ENCODE peak calls at places on chromosomes 11 and 22, in seven cellular contexts. G is MM.1S, Q is neural progenitor cell, F is GM23248, Z is PC-3, J is HCT116, N is GM23338. C is an unnamed sample.

GRCh38 chr22:43126506-43127165 is 16.1 kb downstream of the BIK start:
- DNase-seq in Q (no peak), N (no peak), F (peak; percentile 83), G (no peak), Z (peak; percentile 88), J (peak; percentile 82), C (peak; percentile 88)

GRCh38 chr11:71485466-71485865 is 32.5 kb downstream of the NADSYN1 start:
- DNase-seq in F (no peak), Q (no peak), G (no peak), J (no peak), N (no peak), Z (no peak), C (no peak)

GRCh38 chr11:134644489-134645456 is 232.7 kb upstream of the B3GAT1 start:
- DNase-seq in Z (no peak), G (no peak), N (no peak), J (no peak), Q (peak; percentile 15), F (no peak), C (no peak)

GRCh38 chr11:87280143-87280542 is 242.4 kb downstream of the TMEM135 start:
- DNase-seq in Z (no peak), Q (no peak), G (no peak), N (no peak), F (no peak), J (no peak), C (no peak)

GRCh38 chr22:29071261-29072045 is 1.4 kb upstream of the KREMEN1 start:
- DNase-seq in G (peak; percentile 79), F (peak; percentile 61), J (no peak), Z (peak; percentile 20), N (peak; percentile 91), Q (peak; percentile 86), C (peak; percentile 82)

GRCh38 chr11:1546536-1547466 is 25.3 kb downstream of the DUSP8 start:
- DNase-seq in F (peak; percentile 72), G (peak; percentile 33), Z (peak; percentile 60), Q (peak; percentile 87), J (no peak), N (peak; percentile 89), C (peak; percentile 86)

GRCh38 chr11:105673089-105673488 is 63.2 kb downstream of the GRIA4 start:
- DNase-seq in J (no peak), Q (peak; percentile 87), N (peak; percentile 90), F (peak; percentile 66), Z (peak; percentile 77), G (peak; percentile 66), C (peak; percentile 84)

GRCh38 chr11:95398437-95399112 is 167.6 kb upstream of the SESN3 start:
- DNase-seq in F (no peak), N (no peak), Z (no peak), G (no peak), Q (no peak), J (no peak), C (no peak)

GRCh38 chr11:76671626-76672309 is 1.2 kb upstream of the LRRC32 start:
- DNase-seq in G (no peak), Q (no peak), F (no peak), Z (no peak), J (no peak), N (no peak), C (no peak)

GRCh38 chr11:25423436-25424184 is 908.3 kb upstream of the ANO3 start:
- DNase-seq in G (no peak), Q (no peak), F (peak; percentile 2), N (peak; percentile 2), Z (peak; percentile 41), J (no peak), C (no peak)

GRCh38 chr22:19857382-19857781 is 2.7 kb upstream of the GNB1L start:
- DNase-seq in G (no peak), N (no peak), Z (no peak), F (no peak), J (no peak), Q (no peak), C (no peak)

GRCh38 chr11:106594751-106595351 is 423.4 kb downstream of the GUCY1A2 start:
- DNase-seq in G (peak; percentile 57), N (peak; percentile 52), Z (peak; percentile 73), F (no peak), J (no peak), Q (no peak), C (no peak)

GRCh38 chr11:93903989-93904388 is 53.6 kb upstream of the VSTM5 start:
- DNase-seq in J (no peak), Q (peak; percentile 8), N (peak; percentile 40), Z (peak; percentile 44), F (no peak), G (no peak), C (peak; percentile 16)

GRCh38 chr11:22957890-22958289 is 97.6 kb upstream of the CCDC179 start:
- DNase-seq in Z (peak; percentile 4), F (no peak), G (no peak), Q (no peak), N (no peak), J (no peak), C (no peak)

GRCh38 chr11:132909016-132909606 is 623.2 kb downstream of the OPCML start:
- DNase-seq in J (no peak), N (no peak), Q (no peak), G (no peak), F (no peak), Z (no peak), C (no peak)

GRCh38 chr22:49008682-49009235 is 818.9 kb downstream of the BRD1 start:
- DNase-seq in G (no peak), Q (no peak), F (no peak), Z (no peak), N (no peak), J (no peak), C (peak; percentile 1)

DNA sequence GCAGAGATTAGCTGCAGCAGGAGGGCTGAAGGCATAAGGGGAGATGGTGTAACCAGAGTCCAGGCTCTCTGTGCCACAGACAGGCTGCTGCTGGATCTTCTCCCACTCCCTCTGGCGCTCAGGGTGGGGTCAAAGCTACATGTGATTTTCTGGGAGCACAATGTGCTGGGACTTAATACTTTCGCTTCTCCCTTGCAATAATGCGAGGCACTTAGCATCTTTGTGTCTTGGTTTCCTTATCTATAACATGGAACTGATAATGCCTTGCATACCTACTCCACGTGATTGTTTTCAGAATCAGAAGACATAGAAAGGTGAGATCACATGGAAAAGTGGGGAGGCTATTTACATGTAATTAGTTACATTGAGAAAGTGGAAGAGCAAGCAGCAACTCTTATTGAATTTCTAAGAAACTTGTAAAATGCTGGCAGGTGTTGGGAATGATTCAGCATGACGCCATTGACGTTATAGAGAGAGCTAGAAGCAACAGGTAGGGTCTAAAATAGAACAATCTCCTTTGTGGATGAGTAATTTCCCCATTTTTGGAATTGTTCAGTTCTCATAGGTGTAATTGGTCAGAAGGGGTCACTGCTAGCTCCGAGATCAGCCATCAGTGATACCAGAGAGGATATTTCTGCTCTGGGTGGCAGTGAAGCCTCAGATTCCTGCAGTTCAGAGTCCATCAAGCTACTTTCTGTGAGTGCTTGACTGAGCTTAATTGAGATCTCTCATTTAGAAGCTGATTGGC is 8.2 kb upstream of the OR9I1 start:
- DNase-seq in F (no peak), N (peak; percentile 2), Z (peak; percentile 80), Q (no peak), J (no peak), G (no peak), C (peak; percentile 8)
- TF ChIP-seq EZH2phosphoT487 in F (no peak), N (no peak), Z (no peak), Q (no peak), J (no peak), G (no peak), C (no peak)

DNA sequence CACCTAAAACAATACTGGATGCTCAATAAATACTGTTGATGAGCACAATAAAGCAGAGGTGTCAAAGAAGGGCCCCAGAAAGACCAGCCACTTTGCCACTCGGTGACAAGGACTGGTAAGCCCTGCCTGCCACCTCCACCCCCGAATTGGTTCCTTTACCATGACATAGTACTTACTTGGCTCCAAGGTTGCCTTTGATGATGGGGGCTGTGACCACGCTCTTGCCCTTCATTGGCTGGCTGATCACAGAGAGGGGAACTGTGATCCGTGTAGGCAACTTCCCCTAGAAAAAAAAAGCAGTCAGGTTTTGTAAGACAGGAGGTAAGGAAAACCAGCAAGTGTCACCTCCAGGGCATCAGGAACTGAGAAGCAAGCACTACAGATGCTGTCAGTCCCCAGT is 29.7 kb downstream of the NFRKB start:
- DNase-seq in Z (no peak), Q (no peak), J (no peak), F (no peak), G (no peak), N (no peak), C (no peak)
- TF ChIP-seq EZH2 in Z (no peak), Q (no peak), J (no peak), F (no peak), G (no peak), N (no peak), C (no peak)

GRCh38 chr22:22789233-22789921 is 98.2 kb upstream of the IGLL5 start:
- DNase-seq in J (no peak), N (no peak), Q (no peak), F (no peak), Z (no peak), G (no peak), C (no peak)

GRCh38 chr22:22786301-22787115 is 101.1 kb upstream of the IGLL5 start:
- DNase-seq in Z (no peak), G (no peak), N (no peak), F (no peak), J (no peak), Q (no peak), C (peak; percentile 73)

GRCh38 chr22:22787151-22787550 is 100.5 kb upstream of the IGLL5 start:
- DNase-seq in N (no peak), Q (no peak), J (no peak), F (no peak), Z (no peak), G (no peak), C (no peak)

GRCh38 chr22:22788460-22789037 is 99.1 kb upstream of the IGLL5 start:
- DNase-seq in Z (no peak), Q (no peak), J (no peak), G (no peak), F (no peak), N (no peak), C (no peak)

GRCh38 chr22:22787805-22788459 is 99.7 kb upstream of the IGLL5 start:
- DNase-seq in G (peak; percentile 54), F (peak; percentile 68), Z (peak; percentile 60), N (peak; percentile 81), Q (peak; percentile 83), J (peak; percentile 44), C (peak; percentile 75)
- TF ChIP-seq EZH2phosphoT487 in G (no peak), F (no peak), Z (no peak), N (no peak), Q (no peak), J (no peak), C (no peak)

DNA sequence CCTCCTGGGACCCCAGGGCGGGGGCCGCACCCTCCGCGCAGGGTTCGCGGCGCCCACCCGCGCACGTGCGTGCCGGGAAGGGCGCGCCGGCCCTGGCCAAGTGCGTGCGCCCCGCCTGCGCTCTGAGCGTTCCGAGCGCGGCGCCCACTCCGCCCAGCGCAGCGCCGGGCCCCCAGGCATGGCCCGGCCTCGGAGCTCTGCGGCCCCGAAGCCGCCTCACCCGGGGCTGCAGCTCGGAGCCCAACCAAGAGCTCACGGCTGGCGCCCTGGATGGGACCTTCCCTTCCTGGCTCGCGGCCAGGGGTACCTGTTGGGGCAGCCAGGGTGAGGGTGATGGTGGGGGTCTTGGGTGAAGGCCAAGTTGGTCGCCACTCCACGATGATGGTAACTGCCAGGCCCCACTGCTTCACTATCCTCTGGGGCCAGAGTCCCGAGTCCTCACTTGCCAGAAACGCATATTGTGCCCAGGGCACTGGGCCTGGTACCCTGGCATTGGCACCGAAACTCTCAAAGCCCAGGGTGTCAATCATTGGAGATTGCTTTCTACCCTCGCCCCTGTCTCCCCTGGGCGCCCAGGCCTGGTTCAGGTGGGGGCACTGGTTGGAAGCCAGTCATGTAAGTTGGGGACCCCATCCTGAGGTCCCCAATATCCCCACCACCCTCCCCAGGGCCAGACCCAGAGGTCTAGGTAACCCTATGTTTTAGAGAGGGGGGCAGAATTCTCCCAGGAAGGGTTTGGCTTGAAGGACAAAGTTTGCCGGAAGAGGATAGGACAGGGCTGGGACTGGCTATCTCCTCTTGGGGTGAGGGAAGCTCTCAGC is 889 bp downstream of the ANO1 start:
- DNase-seq in G (no peak), F (no peak), Z (peak; percentile 33), Q (peak; percentile 36), N (peak; percentile 57), J (no peak), C (no peak)
- TF ChIP-seq EZH2 in G (no peak), F (no peak), Z (no peak), Q (peak; percentile 62), N (no peak), J (no peak), C (no peak)